ENCODE peak calls at places on chromosomes 11 and 22, in four cellular contexts. T is PC-3, B is hepatocyte, K is mammary epithelial cell. Q is an unnamed sample.

GRCh38 chr11:3215346-3216026 is 3.1 kb downstream of the MRGPRG start:
- DNase-seq in T (no peak), B (no peak), K (no peak), Q (no peak)

GRCh38 chr11:17076517-17077239 is 789 bp downstream of the RPS13 start:
- DNase-seq in T (no peak), B (peak; percentile 24), K (no peak), Q (no peak)

GRCh38 chr22:39703890-39704658 is 133.5 kb downstream of the CACNA1I start:
- DNase-seq in T (no peak), B (no peak), K (no peak), Q (peak; percentile 79)

GRCh38 chr11:68037481-68038225 is 1.2 kb upstream of the TCIRG1 start:
- DNase-seq in T (no peak), B (no peak), K (no peak), Q (no peak)

GRCh38 chr11:40877256-40877655 is 582.2 kb downstream of the LRRC4C start:
- DNase-seq in T (peak; percentile 68), B (no peak), K (peak; percentile 75), Q (no peak)

GRCh38 chr22:21626735-21627469 is 2.9 kb downstream of the YDJC start:
- DNase-seq in T (no peak), B (no peak), K (no peak), Q (no peak)

GRCh38 chr11:2747236-2748015 is 47.6 kb upstream of the KCNQ1OT1 start:
- DNase-seq in T (no peak), B (no peak), K (no peak), Q (peak; percentile 25)

GRCh38 chr11:84969103-84969502 is 658.0 kb downstream of the DLG2 start:
- DNase-seq in T (no peak), B (no peak), K (no peak), Q (peak; percentile 4)

GRCh38 chr11:65468874-65469333 is 29.9 kb upstream of the MALAT1 start:
- DNase-seq in T (peak; percentile 96), B (peak; percentile 91), K (peak; percentile 82), Q (peak; percentile 78)

GRCh38 chr11:72642815-72643511 is 31.3 kb downstream of the PDE2A start:
- DNase-seq in T (peak; percentile 69), B (peak; percentile 78), K (no peak), Q (peak; percentile 83)

GRCh38 chr11:6402061-6402470 is 11.8 kb downstream of the SMPD1 start:
- DNase-seq in T (no peak), B (no peak), K (no peak), Q (no peak)

GRCh38 chr11:70503201-70503877 is 105.0 kb downstream of the CTTN start:
- DNase-seq in T (no peak), B (no peak), K (no peak), Q (peak; percentile 54)

GRCh38 chr11:46930089-46930488 is 6.5 kb upstream of the CSTPP1 start:
- DNase-seq in T (peak; percentile 43), B (peak; percentile 51), K (peak; percentile 51), Q (no peak)

GRCh38 chr11:16669799-16670415 is 68.5 kb upstream of the C11orf58 start:
- DNase-seq in T (peak; percentile 69), B (peak; percentile 43), K (peak; percentile 84), Q (no peak)

GRCh38 chr22:36512333-36512732 is 5.5 kb upstream of the FOXRED2 start:
- DNase-seq in T (no peak), B (no peak), K (no peak), Q (no peak)

GRCh38 chr22:33332538-33332937 is 274.4 kb upstream of the SYN3 start:
- DNase-seq in T (no peak), B (peak; percentile 47), K (no peak), Q (no peak)

GRCh38 chr11:476416-476815 is 26.3 kb downstream of the PTDSS2 start:
- DNase-seq in T (no peak), B (no peak), K (no peak), Q (no peak)

GRCh38 chr11:11413776-11414175 is 60.7 kb upstream of the CSNK2A3 start:
- DNase-seq in T (peak; percentile 52), B (no peak), K (no peak), Q (no peak)

GRCh38 chr11:91104237-91104636 is 881.4 kb upstream of the CHORDC1 start:
- DNase-seq in T (peak; percentile 89), B (peak; percentile 9), K (peak; percentile 58), Q (no peak)

GRCh38 chr11:13114566-13115465 is 105.7 kb downstream of the RASSF10 start:
- DNase-seq in T (peak; percentile 25), B (peak; percentile 81), K (no peak), Q (peak; percentile 91)

GRCh38 chr22:47196493-47196849 is 434.0 kb downstream of the TBC1D22A start:
- DNase-seq in T (no peak), B (no peak), K (no peak), Q (no peak)

GRCh38 chr22:24697141-24697540 is 77.4 kb downstream of the PIWIL3 start:
- DNase-seq in T (no peak), B (no peak), K (no peak), Q (no peak)

GRCh38 chr22:24694971-24695928 is 79.3 kb downstream of the PIWIL3 start:
- DNase-seq in T (no peak), B (no peak), K (no peak), Q (no peak)

GRCh38 chr22:24696551-24697001 is 77.9 kb downstream of the PIWIL3 start:
- DNase-seq in T (no peak), B (no peak), K (no peak), Q (no peak)

GRCh38 chr22:24697671-24698082 is 76.8 kb downstream of the PIWIL3 start:
- DNase-seq in T (no peak), B (no peak), K (no peak), Q (no peak)

GRCh38 chr22:24695958-24696511 is 78.5 kb downstream of the PIWIL3 start:
- DNase-seq in T (no peak), B (no peak), K (no peak), Q (peak; percentile 47)
- H3K27ac ChIP-seq in T (no peak overlapping the region), B (no peak overlapping the region), K (no peak overlapping the region), Q (no peak overlapping the region)

DNA sequence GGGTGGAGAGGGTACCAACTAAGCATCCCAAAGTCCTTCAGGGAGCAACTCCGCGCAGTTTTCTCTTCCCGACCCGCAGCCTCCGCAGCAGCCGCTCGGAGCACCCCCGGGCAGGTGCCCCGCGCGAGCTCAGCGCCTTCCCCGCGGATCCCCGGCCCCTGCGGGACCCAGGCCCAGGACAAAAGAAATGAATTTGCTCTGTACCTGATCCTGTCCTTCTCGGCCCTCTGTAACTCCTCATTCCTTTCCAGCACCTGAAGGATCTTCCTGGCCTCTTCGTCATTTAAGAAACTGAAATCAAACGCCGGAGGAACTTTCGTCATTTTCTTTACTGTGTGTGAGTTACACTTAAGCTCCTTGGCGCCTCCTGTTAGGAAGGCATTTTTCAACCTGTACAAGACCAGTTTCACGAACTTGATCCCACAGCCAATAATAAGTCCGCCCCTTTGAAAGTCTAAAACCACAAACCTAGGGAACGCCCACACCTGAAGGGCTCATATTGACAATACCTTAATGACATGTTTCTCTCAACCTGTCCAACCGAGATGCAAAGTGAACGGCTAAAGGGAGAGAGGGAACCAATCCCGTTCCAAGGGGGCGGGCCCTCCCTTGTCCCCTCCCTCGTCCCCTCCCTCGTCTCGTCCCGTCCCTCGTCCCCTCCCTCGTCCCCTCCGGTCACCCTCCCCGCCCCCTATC is at the start of gene EXPH5:
- DNase-seq in T (peak; percentile 99), B (peak; percentile 94), K (peak; percentile 98), Q (peak; percentile 94)
- H3K4me3 ChIP-seq in T (peak within 1 kb of the TSS; percentile 88), B (peak within 1 kb of the TSS; percentile 44), K (peak within 1 kb of the TSS; percentile 77), Q (peak within 1 kb of the TSS; percentile 73)

GRCh38 chr11:76207642-76208378 is 1.5 kb upstream of the WNT11 start:
- DNase-seq in T (peak; percentile 93), B (peak; percentile 92), K (peak; percentile 68), Q (peak; percentile 93)
- TF ChIP-seq EZH2 in T (no peak), B (no peak), K (peak; percentile 53), Q (no peak)

GRCh38 chr11:7666292-7666866 is 6.9 kb downstream of the CYB5R2 start:
- DNase-seq in T (no peak), B (no peak), K (no peak), Q (no peak)

GRCh38 chr11:7668911-7669310 is 4.4 kb downstream of the CYB5R2 start:
- DNase-seq in T (peak; percentile 32), B (no peak), K (peak; percentile 95), Q (no peak)

GRCh38 chr11:7665473-7666291 is 7.6 kb downstream of the CYB5R2 start:
- DNase-seq in T (peak; percentile 86), B (peak; percentile 89), K (peak; percentile 75), Q (peak; percentile 77)

GRCh38 chr11:7668464-7668863 is 4.8 kb downstream of the CYB5R2 start:
- DNase-seq in T (no peak), B (no peak), K (no peak), Q (no peak)

DNA sequence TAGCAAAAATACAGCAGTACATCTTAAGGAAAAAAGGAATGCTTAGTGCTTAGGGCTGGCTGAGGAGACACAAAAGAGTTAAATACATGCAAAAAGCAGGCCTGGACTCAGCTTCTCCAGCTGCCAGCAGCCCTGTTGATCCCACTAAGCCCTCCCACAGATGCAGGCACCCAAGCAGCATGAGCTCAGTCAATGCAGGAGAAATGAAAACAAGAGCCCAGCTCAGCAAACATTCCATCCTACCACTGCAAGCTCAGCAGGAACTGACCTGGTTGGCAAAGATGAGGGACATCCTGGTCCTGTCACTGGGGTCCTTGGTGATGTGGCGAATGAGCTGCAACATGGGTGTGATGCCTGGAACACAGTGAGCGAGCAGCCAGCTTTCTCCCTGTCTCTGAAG is 5.8 kb downstream of the CYB5R2 start:
- DNase-seq in T (no peak), B (no peak), K (peak; percentile 26), Q (peak; percentile 52)
- H3K27ac ChIP-seq in T (no peak overlapping the region), B (no peak overlapping the region), K (no peak overlapping the region), Q (peak overlapping the region; percentile 16)

GRCh38 chr11:92698742-92699141 is 270.7 kb upstream of the MTNR1B start:
- DNase-seq in T (no peak), B (no peak), K (no peak), Q (no peak)

GRCh38 chr11:92696076-92696475 is 273.4 kb upstream of the MTNR1B start:
- DNase-seq in T (peak; percentile 10), B (no peak), K (no peak), Q (no peak)

GRCh38 chr11:92693146-92693545 is 276.3 kb upstream of the MTNR1B start:
- DNase-seq in T (peak; percentile 12), B (no peak), K (peak; percentile 44), Q (no peak)

GRCh38 chr11:92702037-92702436 is 267.4 kb upstream of the MTNR1B start:
- DNase-seq in T (peak; percentile 16), B (no peak), K (peak; percentile 47), Q (no peak)

GRCh38 chr11:92697461-92698314 is 271.8 kb upstream of the MTNR1B start:
- DNase-seq in T (peak; percentile 8), B (no peak), K (no peak), Q (no peak)
- H3K4me3 ChIP-seq in T (no peak overlapping the region), B (no peak overlapping the region), K (no peak overlapping the region), Q (no peak overlapping the region)

GRCh38 chr22:49848690-49849160 is 4.9 kb upstream of the ZBED4 start:
- DNase-seq in T (no peak), B (no peak), K (no peak), Q (no peak)
- TF ChIP-seq EZH2 in T (no peak), B (no peak), K (peak; percentile 33), Q (peak; percentile 90)

DNA sequence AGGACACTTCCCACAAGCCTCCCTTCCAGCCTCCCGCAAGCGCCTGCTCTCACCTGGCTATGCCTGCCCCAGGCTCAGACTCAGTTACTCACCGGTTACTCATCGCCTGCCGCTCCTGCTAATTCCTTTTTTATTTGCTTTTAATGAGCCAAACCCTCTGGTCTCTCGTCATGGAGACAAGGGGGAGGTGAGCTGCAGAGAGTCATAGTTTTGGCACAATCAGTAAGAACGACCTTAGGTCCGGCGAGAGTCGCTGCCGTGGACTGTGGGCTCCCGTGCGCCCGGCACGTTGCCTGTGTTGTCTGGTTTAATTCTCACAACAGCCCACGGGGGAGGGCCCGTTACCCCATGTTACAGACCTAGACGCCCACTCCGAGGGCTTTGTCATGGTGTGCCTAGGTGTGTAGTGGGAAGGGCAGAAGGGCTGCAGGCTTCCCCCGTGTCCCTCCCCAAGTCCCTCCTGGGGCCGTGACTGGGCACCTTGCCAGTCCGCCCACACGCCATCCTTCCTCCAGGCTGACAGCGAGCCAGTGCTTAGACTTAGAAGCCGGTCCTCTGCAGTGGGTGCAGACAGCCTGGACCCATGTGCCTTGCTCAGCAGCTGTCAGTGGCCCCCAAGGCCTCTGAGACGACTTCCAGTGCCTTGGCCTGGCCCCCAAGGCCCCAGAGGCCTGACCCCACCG is 42.2 kb downstream of the WNT7B start:
- DNase-seq in T (peak; percentile 96), B (peak; percentile 45), K (peak; percentile 98), Q (no peak)
- H3K27ac ChIP-seq in T (peak overlapping the region; percentile 87), B (no peak overlapping the region), K (peak overlapping the region; percentile 75), Q (no peak overlapping the region)

Q was measured in neural progenitor cell.